ENCODE peak calls at places on chromosome 2, in four cellular contexts. U is neural progenitor cell; P is stimulated activated CD4-positive, alpha-beta T cell treated with anti-CD3 and anti-CD28 coated beads, Interleukin-2, amount 100 ng/mL, for 48 hours; V is stimulated activated CD8-positive, alpha-beta memory T cell treated with anti-CD3 and anti-CD28 coated beads, Interleukin-15, amount 100 ng/mL, for 1 hour. B is an unnamed sample.

GRCh38 chr2:127052068-127052770 is 54.7 kb downstream of the BIN1 start:
- DNase-seq in V (no peak), P (no peak), U (no peak), B (no peak)

GRCh38 chr2:150255528-150255927 is 231.9 kb downstream of the RND3 start:
- DNase-seq in U (no peak), P (no peak), V (no peak), B (no peak)

GRCh38 chr2:235614900-235615712 is 121.3 kb downstream of the AGAP1 start:
- DNase-seq in V (no peak), P (no peak), U (no peak), B (no peak)

GRCh38 chr2:190301032-190301431 is 18.6 kb downstream of the HIBCH start:
- DNase-seq in V (no peak), U (no peak), P (no peak), B (no peak)

GRCh38 chr2:160584972-160585494 is 91.4 kb upstream of the RBMS1 start:
- DNase-seq in P (no peak), U (no peak), V (no peak), B (no peak)

GRCh38 chr2:171187819-171188218 is 27.1 kb upstream of the TLK1 start:
- DNase-seq in U (no peak), P (no peak), V (no peak), B (no peak)

GRCh38 chr2:215022418-215022817 is 116.0 kb downstream of the ABCA12 start:
- DNase-seq in U (no peak), P (no peak), V (no peak), B (no peak)

GRCh38 chr2:142100967-142101366 is 29.8 kb downstream of the LRP1B start:
- DNase-seq in P (no peak), V (no peak), U (no peak), B (no peak)

GRCh38 chr2:175158894-175159293 is 9.1 kb downstream of the ATF2 start:
- DNase-seq in P (no peak), U (no peak), V (no peak), B (no peak)

B was measured in NCI-H82.